ENCODE peak calls at places on chromosome 3, in eight cellular contexts. I, Z, J, O, A, L, R and V are unnamed samples.

GRCh38 chr3:150721285-150722130 is 17.8 kb upstream of the ERICH6 start:
- DNase-seq in R (peak), Z (no peak), J (no peak), O (no peak), I (no peak), L (no peak), A (peak), V (no peak)

GRCh38 chr3:42025388-42026138 is 63.7 kb upstream of the ULK4 start:
- DNase-seq in I (peak), A (peak), Z (peak), R (peak), J (peak), O (peak), L (peak), V (peak)

GRCh38 chr3:186882881-186883685 is 40.6 kb downstream of the ADIPOQ start:
- DNase-seq in A (peak), I (no peak), Z (no peak), R (peak), O (no peak), L (no peak), J (no peak), V (no peak)

GRCh38 chr3:56366641-56366984 is 101.7 kb downstream of the ERC2 start:
- DNase-seq in Z (no peak), I (no peak), O (no peak), A (no peak), R (no peak), J (no peak), L (no peak), V (no peak)

GRCh38 chr3:25508901-25509300 is 80.8 kb downstream of the RARB start:
- DNase-seq in L (no peak), R (no peak), A (no peak), Z (no peak), J (no peak), I (no peak), O (no peak), V (no peak)

GRCh38 chr3:18868911-18869689 is 279.2 kb upstream of the KCNH8 start:
- DNase-seq in Z (no peak), I (no peak), O (no peak), A (no peak), R (no peak), J (no peak), L (no peak), V (no peak)

GRCh38 chr3:154970796-154971195 is 109.3 kb upstream of the MME start:
- DNase-seq in O (no peak), R (peak), I (no peak), L (no peak), Z (no peak), A (no peak), J (no peak), V (no peak)

GRCh38 chr3:27639271-27639670 is 82.9 kb downstream of the EOMES start:
- DNase-seq in J (no peak), I (no peak), R (no peak), O (no peak), Z (no peak), A (no peak), L (no peak), V (no peak)

GRCh38 chr3:11640009-11640673 is 3.6 kb downstream of the VGLL4 start:
- DNase-seq in J (no peak), R (peak), L (no peak), I (no peak), A (no peak), Z (no peak), O (no peak), V (no peak)

GRCh38 chr3:182626484-182627467 is 166.5 kb upstream of the ATP11B start:
- DNase-seq in R (no peak), J (peak), L (no peak), A (no peak), O (no peak), I (no peak), Z (no peak), V (no peak)

GRCh38 chr3:76308541-76308940 is 523.2 kb upstream of the ZNF717 start:
- DNase-seq in L (no peak), O (no peak), Z (no peak), R (peak), A (no peak), J (no peak), I (no peak), V (no peak)

GRCh38 chr3:87225659-87226058 is 1.4 kb upstream of the CHMP2B start:
- DNase-seq in O (peak), R (no peak), A (no peak), J (no peak), I (peak), L (no peak), Z (peak), V (no peak)

GRCh38 chr3:87229113-87229512 is 2.0 kb downstream of the CHMP2B start:
- DNase-seq in J (no peak), R (no peak), O (no peak), I (no peak), A (no peak), L (no peak), Z (no peak), V (no peak)

GRCh38 chr3:87228316-87228715 is 1.2 kb downstream of the CHMP2B start:
- DNase-seq in J (no peak), R (peak), O (no peak), L (no peak), I (no peak), Z (no peak), A (no peak), V (no peak)

GRCh38 chr3:87227835-87228144 is 681 bp downstream of the CHMP2B start:
- DNase-seq in Z (no peak), O (no peak), I (no peak), A (no peak), J (no peak), L (no peak), R (peak), V (no peak)

DNA sequence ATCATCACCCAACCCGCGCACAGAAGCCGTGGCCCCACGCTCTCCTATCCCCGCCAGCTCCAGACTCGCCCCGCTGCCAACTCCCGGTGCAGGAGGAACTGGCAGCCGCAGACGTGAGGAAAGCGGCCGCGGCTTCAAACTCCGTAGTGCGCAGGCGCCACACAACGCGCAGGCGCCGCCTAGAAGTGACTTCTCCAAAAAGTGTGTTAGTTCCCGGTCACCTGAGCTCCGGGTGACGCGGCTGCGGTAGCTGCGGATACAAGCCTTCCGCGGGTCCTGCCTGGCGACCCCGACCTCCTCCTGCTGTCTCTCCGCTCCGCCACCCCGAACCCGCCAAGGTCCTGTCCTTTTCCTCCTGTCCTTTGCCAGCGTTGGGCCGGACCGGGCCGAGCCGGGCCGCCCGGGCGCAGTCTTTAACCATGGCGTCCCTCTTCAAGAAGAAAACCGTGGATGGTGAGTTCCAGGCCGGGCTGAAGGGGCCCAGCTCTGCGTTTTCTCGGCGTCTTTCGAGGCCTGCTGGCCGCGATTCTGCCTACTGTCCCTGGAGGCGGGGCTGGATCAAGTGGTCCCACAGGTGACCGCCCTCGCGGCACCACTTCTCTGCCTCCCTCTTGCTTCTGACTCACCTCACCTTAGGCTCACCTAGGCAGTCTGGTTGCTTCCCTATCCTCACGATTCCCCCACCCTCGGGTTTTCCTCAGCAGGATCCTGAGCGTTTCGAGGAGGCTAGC is at the start of gene CHMP2B:
- DNase-seq in I (peak), A (peak), Z (peak), J (peak), L (peak), O (peak), R (peak), V (peak)
- TF ChIP-seq POLR2A in I (peak), A (peak), Z (peak), J (peak), L (peak), O (peak), R (peak), V (peak)

DNA sequence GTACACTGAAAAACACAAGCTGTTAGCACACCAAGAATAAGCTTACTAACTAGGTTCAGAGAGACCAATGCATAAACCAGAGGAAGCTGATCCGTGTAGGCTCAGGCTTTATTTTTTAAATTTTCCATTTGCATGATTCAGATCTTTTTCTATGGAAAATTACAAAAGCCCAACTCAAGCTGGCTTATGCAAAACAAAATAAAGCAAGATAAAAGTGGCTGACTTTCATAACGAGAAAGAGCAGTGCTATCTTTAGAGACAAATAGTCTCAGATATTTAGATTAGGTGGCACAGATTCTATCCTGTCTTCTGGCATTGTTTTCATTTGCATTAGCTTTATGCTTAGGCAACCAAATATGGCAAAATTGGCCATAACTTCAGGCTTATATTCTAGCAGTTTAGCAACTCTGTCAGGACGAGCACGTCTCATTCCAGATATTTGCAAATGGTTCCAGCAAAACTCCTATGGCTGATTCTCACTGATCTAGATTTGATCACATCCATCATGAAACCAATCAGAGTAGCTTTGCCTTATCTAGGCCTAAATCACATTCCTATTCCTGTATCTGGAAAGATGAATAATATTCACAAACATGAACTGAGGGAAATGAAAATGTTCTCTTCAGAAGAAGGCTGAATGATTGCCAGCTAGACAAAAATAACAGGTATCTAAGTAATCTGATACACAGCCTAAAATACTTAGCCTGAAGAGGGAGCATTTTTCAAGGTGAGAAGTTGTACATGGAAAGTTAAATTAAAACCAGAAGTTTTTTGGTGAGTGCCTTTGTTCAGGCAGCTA is 216.4 kb upstream of the DPPA4 start:
- DNase-seq in A (no peak), Z (no peak), J (no peak), O (no peak), R (peak), L (no peak), I (no peak), V (no peak)
- TF ChIP-seq CTCF in A (no peak), Z (no peak), J (no peak), O (no peak), R (no peak), L (no peak), I (no peak), V (no peak)

GRCh38 chr3:9301798-9302197 is 52.4 kb upstream of the SRGAP3 start:
- DNase-seq in L (no peak), R (no peak), O (no peak), J (no peak), Z (no peak), A (no peak), I (no peak), V (no peak)
- TF ChIP-seq POLR2A in L (no peak), R (no peak), O (no peak), J (no peak), Z (no peak), A (no peak), I (no peak), V (no peak)

GRCh38 chr3:171781711-171782127 is 28.6 kb downstream of the PLD1 start:
- DNase-seq in L (no peak), A (no peak), J (no peak), R (peak), Z (no peak), O (no peak), I (no peak), V (no peak)

GRCh38 chr3:171784387-171784786 is 25.9 kb downstream of the PLD1 start:
- DNase-seq in L (no peak), O (no peak), Z (no peak), J (no peak), R (no peak), I (no peak), A (no peak), V (no peak)

GRCh38 chr3:171784937-171785336 is 25.3 kb downstream of the PLD1 start:
- DNase-seq in A (no peak), J (no peak), R (no peak), O (no peak), L (no peak), I (no peak), Z (no peak), V (no peak)

GRCh38 chr3:171783626-171784025 is 26.7 kb downstream of the PLD1 start:
- DNase-seq in R (no peak), Z (no peak), A (no peak), I (no peak), L (no peak), J (no peak), O (no peak), V (no peak)

DNA sequence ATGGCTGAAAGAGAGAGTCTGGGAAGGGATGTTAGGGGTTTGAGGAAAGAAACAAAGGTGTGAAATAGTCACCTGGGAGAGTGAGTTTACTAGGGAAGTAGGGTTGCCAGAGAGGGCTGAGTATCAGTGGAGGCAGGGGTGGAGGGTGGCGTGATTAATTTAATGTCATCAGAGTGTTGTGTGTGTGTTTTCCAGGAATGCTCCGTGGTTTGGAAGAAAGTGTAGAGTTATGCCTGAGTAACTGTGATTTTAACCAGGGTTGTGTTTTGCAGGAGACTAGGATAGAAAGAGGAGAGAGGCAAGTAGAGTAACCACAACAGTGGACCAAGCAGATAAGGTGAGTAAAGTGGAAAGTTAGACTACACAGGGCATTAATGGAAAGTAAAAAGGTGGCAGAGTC is 27.2 kb downstream of the PLD1 start:
- DNase-seq in A (no peak), Z (no peak), I (no peak), O (no peak), J (no peak), L (no peak), R (peak), V (no peak)
- TF ChIP-seq CTCF in A (no peak), Z (no peak), I (no peak), O (no peak), J (no peak), L (no peak), R (no peak), V (no peak)

GRCh38 chr3:69080233-69080644 is at the start of gene UBA3:
- DNase-seq in Z (peak), I (peak), A (peak), R (peak), J (peak), O (peak), L (peak), V (peak)
- TF ChIP-seq POLR2A in Z (no peak), I (peak), A (no peak), R (no peak), J (no peak), O (peak), L (peak), V (no peak)